ENCODE peak calls at places on chromosomes 6 and 20, in nine cellular contexts. T is HFFc6; Y is activated CD8-positive, alpha-beta T cell treated with anti-CD3 and anti-CD28 coated beads for 36 hours; O is RKO; N is stimulated activated CD4-positive, alpha-beta T cell treated with anti-CD3 and anti-CD28 coated beads, Interleukin-4, amount 100 ng/mL, for 4 hours; U is ACHN; K is NCI-H1417; G is fibroblast of pulmonary artery; B is GDM1. R is an unnamed sample.

GRCh38 chr6:444653-445275 is 53.2 kb downstream of the IRF4 start:
- DNase-seq in N (peak), U (no peak), O (no peak), G (no peak), T (no peak), B (no peak), K (no peak), Y (peak), R (no peak)

GRCh38 chr20:6680854-6681253 is 86.6 kb upstream of the BMP2 start:
- DNase-seq in Y (no peak), O (no peak), G (no peak), K (peak), N (no peak), T (no peak), B (no peak), U (no peak), R (no peak)

GRCh38 chr20:39800548-39800947 is 838.4 kb downstream of the DHX35 start:
- DNase-seq in N (no peak), Y (no peak), G (peak), T (no peak), O (peak), B (no peak), U (no peak), K (no peak), R (no peak)

GRCh38 chr6:136012198-136012884 is 160.8 kb downstream of the PDE7B start:
- DNase-seq in U (peak), B (no peak), T (peak), Y (no peak), N (no peak), G (peak), O (peak), K (no peak), R (no peak)

GRCh38 chr6:37990762-37991525 is 171.4 kb downstream of the ZFAND3 start:
- DNase-seq in K (peak), Y (no peak), O (peak), G (peak), N (no peak), B (no peak), U (peak), T (peak), R (peak)

GRCh38 chr20:63318391-63319163 is 25.6 kb downstream of the COL20A1 start:
- DNase-seq in O (no peak), K (no peak), T (no peak), Y (no peak), U (no peak), G (no peak), N (no peak), B (no peak), R (no peak)

GRCh38 chr20:57656821-57657536 is 36.8 kb upstream of the ZBP1 start:
- DNase-seq in U (no peak), G (no peak), B (no peak), Y (no peak), O (no peak), N (no peak), K (no peak), T (no peak), R (no peak)

GRCh38 chr20:2804041-2804828 is 3.8 kb upstream of the CPXM1 start:
- DNase-seq in B (no peak), Y (no peak), U (no peak), T (no peak), G (no peak), N (no peak), O (no peak), K (no peak), R (no peak)

GRCh38 chr6:125910518-125910917 is 46.1 kb upstream of the HINT3 start:
- DNase-seq in U (no peak), O (no peak), Y (peak), B (no peak), G (peak), K (no peak), T (peak), N (no peak), R (no peak)

GRCh38 chr6:150119256-150119655 is 23.6 kb upstream of the PPP1R14C start:
- DNase-seq in B (no peak), K (peak), T (no peak), U (no peak), Y (no peak), O (no peak), G (peak), N (no peak), R (peak)

GRCh38 chr6:130505808-130506207 is 140.0 kb downstream of the TMEM200A start:
- DNase-seq in U (no peak), B (no peak), G (no peak), Y (no peak), T (no peak), K (no peak), O (no peak), N (no peak), R (no peak)

GRCh38 chr20:32675223-32675975 is 1.7 kb upstream of the C20orf203 start:
- DNase-seq in O (no peak), N (no peak), Y (no peak), T (no peak), G (no peak), K (peak), U (no peak), B (no peak), R (no peak)

R was measured in SK-MEL-5.